ENCODE peak calls at places on chromosomes 4 and X, in ten cellular contexts. V is stimulated activated CD4-positive, alpha-beta T cell treated with anti-CD3 and anti-CD28 coated beads, Interleukin-2, amount 100 ng/mL, for 24 hours; U is chondrocyte; H is NCI-H1105; A is skeletal muscle cell; Z is ecto neural progenitor cell; J is SK-MEL-5; S is GM23248; D is GM03348; W is HEK293T. C is an unnamed sample.

GRCh38 chrX:133402042-133402453 is 13.2 kb downstream of the GPC4 start:
- DNase-seq in V (no peak), U (no peak), H (no peak), A (peak), Z (no peak), J (peak), S (peak), D (peak), W (no peak), C (no peak)

GRCh38 chrX:20042221-20042620 is 51.4 kb upstream of the BCLAF3 start:
- DNase-seq in V (no peak), U (no peak), H (no peak), A (no peak), Z (no peak), J (no peak), S (peak), D (peak), W (no peak), C (no peak)

GRCh38 chr4:102438396-102438795 is 62.8 kb upstream of the NFKB1 start:
- DNase-seq in V (no peak), U (no peak), H (no peak), A (peak), Z (no peak), J (no peak), S (peak), D (no peak), W (no peak), C (no peak)

GRCh38 chrX:2705036-2705435 is 13.9 kb downstream of the CD99 start:
- DNase-seq in V (no peak), U (no peak), H (no peak), A (no peak), Z (no peak), J (no peak), S (peak), D (peak), W (no peak), C (no peak)

GRCh38 chr4:13917010-13917409 is 289.5 kb upstream of the BOD1L1 start:
- DNase-seq in V (no peak), U (no peak), H (no peak), A (peak), Z (no peak), J (no peak), S (peak), D (peak), W (no peak), C (no peak)

GRCh38 chrX:115233497-115234219 is at the start of gene LRCH2:
- DNase-seq in V (no peak), U (peak), H (peak), A (peak), Z (peak), J (peak), S (peak), D (peak), W (peak), C (peak)

GRCh38 chr4:66556651-66557278 is 886.5 kb upstream of the EPHA5 start:
- DNase-seq in V (no peak), U (peak), H (no peak), A (no peak), Z (no peak), J (no peak), S (no peak), D (no peak), W (no peak), C (no peak)

GRCh38 chrX:72083291-72083690 is 48.4 kb downstream of the RTL5 start:
- DNase-seq in V (no peak), U (no peak), H (no peak), A (no peak), Z (no peak), J (no peak), S (no peak), D (no peak), W (no peak), C (no peak)

GRCh38 chrX:132822634-132823012 is 135.8 kb downstream of the HS6ST2 start:
- DNase-seq in V (no peak), U (no peak), H (no peak), A (no peak), Z (no peak), J (no peak), S (no peak), D (no peak), W (no peak), C (no peak)

GRCh38 chr4:54668031-54668611 is 10.4 kb downstream of the KIT start:
- DNase-seq in V (no peak), U (no peak), H (no peak), A (no peak), Z (no peak), J (no peak), S (no peak), D (no peak), W (no peak), C (no peak)

GRCh38 chr4:55545133-55545532 is 1.6 kb downstream of the CLOCK start:
- DNase-seq in V (no peak), U (no peak), H (no peak), A (no peak), Z (no peak), J (peak), S (peak), D (no peak), W (no peak), C (peak)

GRCh38 chrX:44881549-44881948 is 8.6 kb downstream of the KDM6A start:
- DNase-seq in V (no peak), U (no peak), H (no peak), A (no peak), Z (no peak), J (no peak), S (no peak), D (no peak), W (no peak), C (no peak)

GRCh38 chr4:27129871-27130277 is 269.2 kb downstream of the STIM2 start:
- DNase-seq in V (no peak), U (no peak), H (no peak), A (peak), Z (no peak), J (no peak), S (no peak), D (no peak), W (no peak), C (no peak)

GRCh38 chrX:10529344-10529743 is 91.0 kb downstream of the MID1 start:
- DNase-seq in V (no peak), U (no peak), H (no peak), A (no peak), Z (no peak), J (no peak), S (peak), D (peak), W (no peak), C (no peak)

GRCh38 chrX:46994096-46994495 is 81.9 kb downstream of the JADE3 start:
- DNase-seq in V (no peak), U (no peak), H (no peak), A (no peak), Z (no peak), J (peak), S (no peak), D (no peak), W (no peak), C (no peak)

GRCh38 chr4:108224628-108225053 is 55.9 kb upstream of the LEF1 start:
- DNase-seq in V (no peak), U (no peak), H (no peak), A (peak), Z (no peak), J (peak), S (peak), D (no peak), W (peak), C (peak)

GRCh38 chr4:185298728-185299394 is 89.5 kb downstream of the SNX25 start:
- DNase-seq in V (no peak), U (no peak), H (no peak), A (no peak), Z (no peak), J (peak), S (no peak), D (no peak), W (no peak), C (no peak)

GRCh38 chrX:47129879-47130358 is 14.6 kb downstream of the NDUFB11 start:
- DNase-seq in V (no peak), U (no peak), H (no peak), A (no peak), Z (no peak), J (no peak), S (peak), D (no peak), W (no peak), C (no peak)

GRCh38 chr4:153447175-153447887 is 18.8 kb upstream of the TMEM131L start:
- DNase-seq in V (no peak), U (no peak), H (no peak), A (peak), Z (no peak), J (no peak), S (peak), D (peak), W (peak), C (no peak)

GRCh38 chr4:48974979-48975640 is 11.0 kb upstream of the CWH43 start:
- DNase-seq in V (no peak), U (no peak), H (no peak), A (no peak), Z (no peak), J (no peak), S (no peak), D (no peak), W (no peak), C (no peak)

GRCh38 chr4:132332932-132333722 is 816.0 kb upstream of the PCDH10 start:
- DNase-seq in V (no peak), U (no peak), H (no peak), A (no peak), Z (no peak), J (peak), S (no peak), D (no peak), W (peak), C (no peak)

GRCh38 chr4:165115301-165115700 is 2.6 kb upstream of the TMEM192 start:
- DNase-seq in V (no peak), U (no peak), H (no peak), A (no peak), Z (no peak), J (no peak), S (no peak), D (no peak), W (no peak), C (no peak)

GRCh38 chrX:103441878-103442535 is 65.7 kb downstream of the BEX3 start:
- DNase-seq in V (no peak), U (no peak), H (no peak), A (no peak), Z (no peak), J (no peak), S (no peak), D (no peak), W (no peak), C (no peak)

GRCh38 chr4:147732516-147733193 is 767 bp downstream of the ARHGAP10 start:
- DNase-seq in V (peak), U (no peak), H (peak), A (no peak), Z (peak), J (no peak), S (peak), D (peak), W (peak), C (peak)

GRCh38 chr4:123055943-123056342 is 133.5 kb upstream of the NUDT6 start:
- DNase-seq in V (no peak), U (no peak), H (no peak), A (no peak), Z (no peak), J (no peak), S (peak), D (peak), W (no peak), C (no peak)

GRCh38 chr4:14023036-14023435 is 395.5 kb upstream of the BOD1L1 start:
- DNase-seq in V (no peak), U (no peak), H (no peak), A (no peak), Z (no peak), J (no peak), S (peak), D (no peak), W (no peak), C (no peak)

GRCh38 chrX:153673398-153674218 is at the start of gene PNCK:
- DNase-seq in V (no peak), U (peak), H (no peak), A (no peak), Z (peak), J (no peak), S (no peak), D (no peak), W (no peak), C (no peak)

GRCh38 chr4:152032722-152033131 is 271.9 kb upstream of the GATB start:
- DNase-seq in V (no peak), U (no peak), H (no peak), A (peak), Z (no peak), J (no peak), S (peak), D (peak), W (no peak), C (no peak)

GRCh38 chrX:56745019-56745418 is 16.0 kb downstream of the NBDY start:
- DNase-seq in V (no peak), U (no peak), H (no peak), A (peak), Z (no peak), J (no peak), S (peak), D (peak), W (no peak), C (no peak)

GRCh38 chr4:102730968-102731533 is 29.7 kb downstream of the MANBA start:
- DNase-seq in V (no peak), U (no peak), H (no peak), A (no peak), Z (peak), J (peak), S (no peak), D (no peak), W (peak), C (no peak)

GRCh38 chr4:105526656-105527055 is 25.8 kb upstream of the ARHGEF38 start:
- DNase-seq in V (no peak), U (peak), H (no peak), A (no peak), Z (no peak), J (no peak), S (no peak), D (no peak), W (no peak), C (no peak)

GRCh38 chr4:182449186-182449880 is 206.1 kb downstream of the TENM3 start:
- DNase-seq in V (no peak), U (no peak), H (no peak), A (no peak), Z (no peak), J (peak), S (no peak), D (no peak), W (peak), C (peak)

GRCh38 chrX:23885803-23886202 is 21.9 kb downstream of the APOO start:
- DNase-seq in V (no peak), U (no peak), H (no peak), A (no peak), Z (no peak), J (no peak), S (no peak), D (no peak), W (no peak), C (peak)

GRCh38 chr4:15738877-15739276 is 36.0 kb downstream of the BST1 start:
- DNase-seq in V (no peak), U (no peak), H (no peak), A (no peak), Z (no peak), J (no peak), S (peak), D (peak), W (no peak), C (no peak)

GRCh38 chr4:83170952-83171399 is 56.4 kb upstream of the PLAC8 start:
- DNase-seq in V (no peak), U (no peak), H (peak), A (no peak), Z (no peak), J (peak), S (no peak), D (no peak), W (no peak), C (no peak)

GRCh38 chr4:48234575-48234974 is 35.1 kb downstream of the TEC start:
- DNase-seq in V (no peak), U (no peak), H (no peak), A (no peak), Z (no peak), J (no peak), S (no peak), D (no peak), W (no peak), C (no peak)

C was measured in NCI-H2081.